ENCODE peak calls at places on chromosomes 2 and 18, in seven cellular contexts. O, M, I, Q, P, V and Y are unnamed samples.

GRCh38 chr2:127117603-127118002 is 10.6 kb upstream of the BIN1 start:
- DNase-seq in I (no peak), P (no peak), M (no peak), O (no peak), V (no peak), Q (no peak), Y (no peak)

GRCh38 chr2:30653847-30654246 is 153.4 kb downstream of the CAPN13 start:
- DNase-seq in O (no peak), Q (peak), I (peak), M (no peak), P (no peak), V (no peak), Y (no peak)

GRCh38 chr18:73118121-73118816 is 250.5 kb upstream of the NETO1 start:
- DNase-seq in V (no peak), P (no peak), O (no peak), I (peak), Q (peak), M (no peak), Y (no peak)

GRCh38 chr18:55444496-55444895 is 143.5 kb downstream of the TCF4 start:
- DNase-seq in I (no peak), P (no peak), O (no peak), V (no peak), M (no peak), Q (no peak), Y (no peak)

GRCh38 chr2:1366546-1367134 is 46.6 kb upstream of the TPO start:
- DNase-seq in Q (no peak), M (no peak), O (no peak), P (no peak), V (no peak), I (no peak), Y (no peak)

GRCh38 chr2:191488135-191488534 is 189.8 kb upstream of the NABP1 start:
- DNase-seq in P (no peak), V (no peak), I (no peak), M (no peak), O (peak), Q (peak), Y (peak)

GRCh38 chr2:30113617-30114293 is 33.1 kb upstream of the YPEL5 start:
- DNase-seq in O (peak), I (peak), Q (peak), M (no peak), V (no peak), P (no peak), Y (peak)

GRCh38 chr2:219461061-219461514 is 26.4 kb downstream of the SPEG start:
- DNase-seq in Q (no peak), P (no peak), M (peak), O (peak), I (peak), V (no peak), Y (no peak)

GRCh38 chr2:179592167-179592936 is 269.1 kb downstream of the ZNF385B start:
- DNase-seq in P (no peak), I (peak), V (no peak), Q (no peak), M (no peak), O (no peak), Y (no peak)

GRCh38 chr2:240358821-240359342 is 76.6 kb upstream of the GPC1 start:
- DNase-seq in O (no peak), I (no peak), V (no peak), M (no peak), P (no peak), Q (no peak), Y (no peak)

GRCh38 chr2:15112216-15112615 is 448.9 kb downstream of the NBAS start:
- DNase-seq in V (no peak), Q (peak), O (peak), M (no peak), I (peak), P (peak), Y (no peak)

GRCh38 chr2:137155351-137156104 is 390.2 kb downstream of the THSD7B start:
- DNase-seq in I (no peak), V (no peak), O (no peak), Q (no peak), M (no peak), P (no peak), Y (no peak)

GRCh38 chr2:45968946-45969584 is 317.6 kb downstream of the PRKCE start:
- DNase-seq in V (no peak), I (peak), Q (no peak), O (no peak), M (no peak), P (no peak), Y (no peak)

GRCh38 chr2:181540421-181540820 is 83.2 kb downstream of the ITGA4 start:
- DNase-seq in M (no peak), I (no peak), O (peak), P (no peak), V (no peak), Q (no peak), Y (peak)
- H2BK120ac ChIP-seq in M (no peak), I (no peak), O (no peak), P (no peak), V (no peak), Q (no peak), Y (no peak)

GRCh38 chr2:19575618-19576017 is 217.2 kb upstream of the OSR1 start:
- DNase-seq in V (no peak), P (no peak), O (no peak), M (no peak), Q (no peak), I (peak), Y (no peak)
- H2BK120ac ChIP-seq in V (no peak), P (no peak), O (no peak), M (no peak), Q (no peak), I (no peak), Y (no peak)

GRCh38 chr18:78542204-78542603 is 437.4 kb upstream of the SALL3 start:
- DNase-seq in M (no peak), I (no peak), O (peak), V (no peak), P (no peak), Q (no peak), Y (no peak)

GRCh38 chr18:78543201-78543725 is 436.4 kb upstream of the SALL3 start:
- DNase-seq in P (no peak), Q (no peak), O (no peak), I (no peak), M (no peak), V (no peak), Y (no peak)

GRCh38 chr18:78540636-78541400 is 438.8 kb upstream of the SALL3 start:
- DNase-seq in I (no peak), O (no peak), V (no peak), M (no peak), P (no peak), Q (no peak), Y (no peak)

GRCh38 chr18:78538669-78539440 is 440.8 kb upstream of the SALL3 start:
- DNase-seq in V (no peak), M (no peak), Q (no peak), P (no peak), I (no peak), O (no peak), Y (no peak)
- H2BK120ac ChIP-seq in V (no peak), M (no peak), Q (no peak), P (no peak), I (no peak), O (no peak), Y (no peak)

DNA sequence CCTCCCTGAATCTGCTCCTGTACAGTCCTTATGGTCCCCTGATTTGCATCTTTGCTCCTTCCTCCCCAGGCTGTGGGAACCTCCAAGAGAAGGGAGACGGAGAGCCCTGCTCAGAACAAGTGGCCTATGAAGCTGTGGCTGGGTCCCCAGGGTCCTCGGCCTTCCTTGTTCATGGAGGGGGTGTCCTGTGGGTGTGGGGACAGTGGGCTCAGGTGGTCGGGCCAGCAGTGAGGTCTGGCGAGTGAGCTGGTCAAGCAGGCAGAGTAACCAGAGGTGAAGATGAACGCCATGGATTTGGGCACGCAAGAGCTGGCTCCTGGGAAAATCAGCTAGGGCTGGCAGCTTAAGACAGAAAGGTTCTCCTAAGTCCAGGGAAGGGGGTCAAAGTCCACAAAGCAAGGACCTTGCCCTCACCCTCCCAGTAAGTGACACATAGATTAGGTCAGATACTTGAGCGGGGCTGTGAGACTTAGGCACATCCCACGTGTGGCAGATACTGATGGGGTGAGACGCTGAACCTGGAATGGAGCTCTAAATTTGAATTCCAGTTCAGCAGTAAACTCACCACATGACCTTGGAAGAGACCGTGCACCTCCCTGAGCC is 24.8 kb downstream of the GNLY start:
- DNase-seq in I (no peak), P (no peak), M (no peak), O (no peak), Q (no peak), V (no peak), Y (no peak)
- H2BK120ac ChIP-seq in I (no peak), P (no peak), M (no peak), O (no peak), Q (no peak), V (no peak), Y (no peak)

DNA sequence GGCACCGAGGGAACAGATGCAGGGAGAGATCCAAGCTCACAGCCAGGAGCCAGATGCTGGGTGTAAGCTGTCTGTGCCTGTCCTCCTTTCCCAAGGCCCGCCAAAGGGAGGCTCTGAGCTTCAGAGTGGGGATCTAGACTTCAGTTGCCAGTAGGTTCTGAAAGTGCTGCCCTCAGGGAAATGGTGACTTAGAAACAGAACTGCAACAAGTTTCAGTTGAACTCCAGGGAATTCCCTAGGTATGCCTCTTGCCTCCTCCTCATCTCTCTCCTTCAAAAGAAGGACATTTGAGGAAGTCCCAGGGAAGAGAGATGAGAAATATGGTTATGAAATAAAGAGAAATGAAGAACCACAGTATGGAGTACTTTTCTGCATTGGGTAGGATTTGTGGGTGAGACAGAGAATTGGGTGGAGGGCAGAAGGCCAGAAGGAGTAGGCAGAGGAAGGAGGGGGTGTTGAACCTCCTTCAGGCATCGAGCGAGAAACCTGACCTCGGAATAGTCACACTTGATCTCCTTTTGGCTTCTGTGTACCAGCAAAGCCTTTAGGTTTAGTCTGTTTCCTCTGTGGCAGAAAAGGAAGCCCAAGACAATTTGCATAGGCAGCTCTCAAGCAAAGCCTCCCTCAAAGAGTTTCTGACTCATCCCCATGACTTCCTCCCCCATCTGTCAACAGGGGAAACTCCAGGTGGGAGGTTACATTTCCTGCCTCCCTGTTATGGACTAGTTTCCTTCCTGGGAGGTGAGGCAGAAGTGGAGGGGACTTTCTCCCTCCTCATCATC is 45.7 kb downstream of the QPCT start:
- DNase-seq in M (peak), O (peak), P (no peak), V (peak), Q (peak), I (peak), Y (peak)
- H2BK120ac ChIP-seq in M (no peak), O (peak), P (no peak), V (peak), Q (peak), I (peak), Y (no peak)

DNA sequence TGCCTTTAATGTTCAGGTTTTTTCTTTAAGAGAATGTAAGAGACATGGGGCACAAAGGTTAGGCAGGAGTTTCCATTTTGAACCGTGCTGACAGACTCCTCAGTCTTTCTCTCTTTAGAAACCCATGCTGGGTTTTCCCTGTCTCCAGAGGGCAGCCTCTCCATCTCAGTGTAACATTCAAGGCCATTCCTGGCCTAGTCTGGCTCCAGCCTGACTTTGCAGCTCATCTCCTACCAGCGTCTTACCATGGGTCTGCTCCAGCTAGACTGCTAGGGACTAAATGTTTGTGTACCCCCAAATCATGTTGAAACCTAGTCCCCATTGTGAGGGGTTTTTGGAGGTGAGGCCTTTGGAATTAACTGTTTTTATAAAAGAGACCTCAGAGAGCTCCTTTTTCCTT is 9.8 kb upstream of the CLIP4 start:
- DNase-seq in Q (no peak), I (no peak), P (no peak), M (no peak), V (no peak), O (no peak), Y (no peak)
- H2BK120ac ChIP-seq in Q (no peak), I (peak), P (no peak), M (peak), V (no peak), O (no peak), Y (no peak)

GRCh38 chr2:235813398-235813797 is 319.6 kb downstream of the AGAP1 start:
- DNase-seq in O (no peak), M (no peak), I (no peak), V (no peak), Q (no peak), P (no peak), Y (no peak)
- H2BK120ac ChIP-seq in O (no peak), M (no peak), I (no peak), V (no peak), Q (no peak), P (no peak), Y (no peak)

GRCh38 chr2:71933467-71934319 is 214.0 kb downstream of the CYP26B1 start:
- DNase-seq in I (no peak), O (peak), P (no peak), V (no peak), M (peak), Q (no peak), Y (peak)
- H2BK120ac ChIP-seq in I (no peak), O (no peak), P (peak), V (no peak), M (no peak), Q (no peak), Y (no peak)